ENCODE peak calls at places on chromosomes 16 and 17, in six cellular contexts. G, E, R, X, F and L are unnamed samples. For H3K9me2, the result is how much of the 10 kb centered on the place peaks cover.

GRCh38 chr17:74859439-74860228 is at the start of gene GRIN2C:
- DNase-seq in G (no peak), E (no peak), R (no peak), X (no peak), F (no peak), L (no peak)

GRCh38 chr17:76702941-76703637 is 7.7 kb downstream of the MXRA7 start:
- DNase-seq in G (no peak), E (no peak), R (no peak), X (no peak), F (no peak), L (no peak)

GRCh38 chr17:14302421-14303099 is 1.7 kb downstream of the HS3ST3B1 start:
- DNase-seq in G (peak), E (no peak), R (peak), X (peak), F (peak), L (peak)

GRCh38 chr17:59890720-59891119 is 2.0 kb downstream of the TUBD1 start:
- DNase-seq in G (no peak), E (peak), R (peak), X (no peak), F (no peak), L (no peak)

GRCh38 chr16:19532601-19533000 is 8.9 kb downstream of the CCP110 start:
- DNase-seq in G (no peak), E (no peak), R (no peak), X (no peak), F (no peak), L (no peak)

GRCh38 chr16:89092013-89092412 is 1.6 kb upstream of the ACSF3 start:
- DNase-seq in G (no peak), E (no peak), R (no peak), X (no peak), F (no peak), L (no peak)

GRCh38 chr17:35872581-35872980 is 3.9 kb upstream of the HEATR9 start:
- DNase-seq in G (no peak), E (no peak), R (no peak), X (no peak), F (no peak), L (no peak)

GRCh38 chr17:58352843-58353719 is 1.1 kb upstream of the SUPT4H1 start:
- DNase-seq in G (peak), E (no peak), R (peak), X (peak), F (no peak), L (peak)

GRCh38 chr16:74304164-74304834 is 7.7 kb downstream of the PSMD7 start:
- DNase-seq in G (peak), E (no peak), R (peak), X (no peak), F (no peak), L (peak)

GRCh38 chr16:54347961-54348360 is 61.4 kb upstream of the IRX3 start:
- DNase-seq in G (no peak), E (peak), R (no peak), X (no peak), F (no peak), L (no peak)

GRCh38 chr16:69859105-69859969 is 91.8 kb upstream of the CLEC18A start:
- DNase-seq in G (peak), E (peak), R (no peak), X (no peak), F (peak), L (peak)

GRCh38 chr16:48946687-48947370 is 334.8 kb downstream of the CBLN1 start:
- DNase-seq in G (no peak), E (no peak), R (no peak), X (no peak), F (no peak), L (no peak)

GRCh38 chr17:8946476-8946875 is 19.0 kb downstream of the PIK3R5 start:
- DNase-seq in G (no peak), E (no peak), R (peak), X (no peak), F (no peak), L (no peak)

GRCh38 chr17:44331249-44331760 is 6.7 kb upstream of the SLC25A39 start:
- DNase-seq in G (peak), E (peak), R (peak), X (peak), F (peak), L (peak)

GRCh38 chr16:89375021-89375420 is 115.3 kb downstream of the ANKRD11 start:
- DNase-seq in G (no peak), E (no peak), R (no peak), X (no peak), F (no peak), L (no peak)

GRCh38 chr17:40854175-40854814 is 12.7 kb downstream of the KRT12 start:
- DNase-seq in G (no peak), E (peak), R (peak), X (no peak), F (peak), L (no peak)

GRCh38 chr17:48445248-48445620 is 15.2 kb upstream of the SKAP1 start:
- DNase-seq in G (no peak), E (no peak), R (no peak), X (no peak), F (no peak), L (peak)

GRCh38 chr17:27848941-27849340 is 44.2 kb downstream of the LYRM9 start:
- DNase-seq in G (no peak), E (no peak), R (no peak), X (no peak), F (no peak), L (no peak)

GRCh38 chr16:12462690-12463646 is 340.7 kb downstream of the CPPED1 start:
- DNase-seq in G (no peak), E (no peak), R (peak), X (no peak), F (no peak), L (no peak)

GRCh38 chr17:44417553-44417952 is 28.1 kb upstream of the ITGA2B start:
- DNase-seq in G (no peak), E (peak), R (peak), X (no peak), F (peak), L (no peak)

GRCh38 chr16:23514381-23515152 is 4.3 kb upstream of the GGA2 start:
- DNase-seq in G (no peak), E (no peak), R (no peak), X (no peak), F (no peak), L (no peak)

GRCh38 chr17:46841561-46842379 is 9.6 kb upstream of the WNT9B start:
- DNase-seq in G (peak), E (no peak), R (peak), X (no peak), F (no peak), L (no peak)

GRCh38 chr17:64130559-64131001 is 636 bp upstream of the ERN1 start:
- DNase-seq in G (no peak), E (no peak), R (peak), X (no peak), F (no peak), L (no peak)

GRCh38 chr17:34578016-34578415 is 1.4 kb upstream of the TMEM132E start:
- DNase-seq in G (peak), E (no peak), R (no peak), X (no peak), F (no peak), L (no peak)

GRCh38 chr16:9348912-9349311 is 257.5 kb downstream of the HAPSTR1 start:
- DNase-seq in G (no peak), E (no peak), R (no peak), X (no peak), F (no peak), L (no peak)

GRCh38 chr16:80556481-80556880 is 15.7 kb downstream of the DYNLRB2 start:
- DNase-seq in G (no peak), E (no peak), R (no peak), X (no peak), F (no peak), L (no peak)

GRCh38 chr16:75559564-75560372 is 3.7 kb upstream of the TMEM231 start:
- DNase-seq in G (peak), E (no peak), R (peak), X (no peak), F (no peak), L (peak)

GRCh38 chr17:50269477-50270429 is 4.5 kb upstream of the TMEM92 start:
- DNase-seq in G (peak), E (peak), R (peak), X (peak), F (peak), L (peak)

GRCh38 chr17:19541445-19541844 is 7.8 kb downstream of the SLC47A1 start:
- DNase-seq in G (no peak), E (no peak), R (no peak), X (no peak), F (no peak), L (no peak)

GRCh38 chr17:65698381-65699061 is 137.1 kb upstream of the AXIN2 start:
- DNase-seq in G (peak), E (no peak), R (peak), X (no peak), F (no peak), L (no peak)

GRCh38 chr17:17122781-17123483 is 80.7 kb downstream of the MPRIP start:
- DNase-seq in G (no peak), E (no peak), R (no peak), X (no peak), F (no peak), L (peak)

DNA sequence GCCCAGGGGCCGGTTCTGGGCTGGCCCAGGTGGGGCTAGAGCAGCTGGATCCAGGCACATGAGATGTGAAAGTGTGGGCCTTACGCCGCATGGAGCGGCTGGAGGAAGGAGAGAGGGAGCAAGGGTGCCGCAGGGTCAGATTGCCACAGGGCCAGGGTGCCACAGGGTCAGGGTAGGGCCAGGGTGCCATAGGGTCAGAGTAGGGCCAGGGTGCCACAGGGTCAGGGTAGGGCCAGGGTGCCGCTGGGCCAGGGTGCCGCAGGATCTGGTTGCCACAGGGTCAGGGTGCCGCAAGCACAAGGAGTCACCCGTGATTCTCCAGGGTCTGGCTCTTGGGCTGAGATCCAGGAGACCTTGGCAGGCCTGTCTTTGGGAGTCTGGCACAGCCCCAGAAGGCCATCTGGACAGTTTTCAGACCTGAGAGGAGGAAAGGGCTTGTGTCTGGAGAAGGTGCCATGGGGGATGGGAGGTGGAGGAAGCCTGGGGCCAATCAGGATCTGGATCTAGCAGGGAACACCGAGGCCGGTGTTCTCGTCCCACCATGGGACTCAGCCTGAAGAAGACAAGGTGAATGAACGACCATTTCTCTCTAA is 13.1 kb upstream of the LASP1NB start:
- DNase-seq in G (no peak), E (no peak), R (no peak), X (no peak), F (no peak), L (no peak)
- H3K27ac ChIP-seq in G (no peak), E (no peak), R (no peak), X (no peak), F (no peak), L (no peak)

DNA sequence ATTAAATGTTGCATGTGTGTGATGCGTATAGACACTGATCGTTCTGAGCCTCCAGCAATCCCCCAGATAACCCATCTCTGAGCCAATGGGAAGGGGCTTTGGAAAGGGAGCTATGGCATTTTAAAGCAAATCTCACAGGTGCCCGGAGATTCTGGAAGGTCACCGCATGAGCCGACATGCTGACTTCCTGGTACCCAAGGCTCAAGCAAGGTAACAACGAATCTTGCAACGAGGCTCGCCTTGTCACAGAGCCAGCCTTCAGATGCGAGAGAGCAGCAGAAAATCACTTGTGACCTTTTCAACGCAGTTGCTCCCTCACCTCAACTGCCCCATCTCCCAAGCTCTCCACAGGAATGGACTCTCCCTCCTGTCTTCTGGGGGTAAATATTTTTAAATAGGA is 154.8 kb upstream of the CDH5 start:
- DNase-seq in G (no peak), E (no peak), R (no peak), X (no peak), F (no peak), L (peak)
- H3K9me2 ChIP-seq in G (under half), E (under half), R (under half), X (under half), F (under half), L (under half)

DNA sequence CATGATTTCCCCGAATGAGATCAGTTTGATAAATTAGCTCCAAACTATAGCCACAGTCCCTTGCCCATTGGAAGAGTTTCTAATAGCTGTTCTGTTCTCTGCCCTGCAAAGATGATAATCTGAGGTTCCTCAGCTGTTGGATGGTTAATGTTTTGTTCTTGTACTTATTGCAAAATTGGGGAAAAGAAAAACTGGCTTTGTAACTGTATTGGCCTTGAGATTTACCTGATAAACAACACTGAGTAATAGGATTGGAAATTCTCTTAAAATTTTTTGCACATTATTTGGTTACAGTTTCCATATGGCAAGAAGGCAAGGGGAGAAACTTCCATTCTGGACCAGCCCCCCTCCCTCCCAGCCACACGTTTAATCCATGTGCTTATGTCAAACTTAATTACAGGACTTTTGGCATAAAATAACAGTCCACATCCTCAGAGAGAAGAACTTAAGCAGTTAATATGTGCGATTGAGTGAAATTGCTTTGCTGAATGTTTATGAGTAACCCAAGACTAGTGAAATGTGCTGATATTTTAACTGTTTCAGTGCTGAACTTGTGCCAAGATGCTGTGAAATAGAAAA is 119.1 kb upstream of the ZFHX3 start:
- DNase-seq in G (no peak), E (peak), R (no peak), X (no peak), F (no peak), L (no peak)
- H3K4me3 ChIP-seq in G (no peak), E (no peak), R (no peak), X (no peak), F (no peak), L (no peak)

GRCh38 chr17:33234930-33235685 is 58.0 kb downstream of the ASIC2 start:
- DNase-seq in G (no peak), E (no peak), R (peak), X (no peak), F (no peak), L (no peak)
- H3K27ac ChIP-seq in G (no peak), E (no peak), R (no peak), X (no peak), F (no peak), L (no peak)

GRCh38 chr16:56838622-56839337 is 26.2 kb upstream of the SLC12A3 start:
- DNase-seq in G (no peak), E (no peak), R (no peak), X (no peak), F (no peak), L (no peak)
- H3K9me2 ChIP-seq in G (under half), E (under half), R (under half), X (under half), F (under half), L (under half)

DNA sequence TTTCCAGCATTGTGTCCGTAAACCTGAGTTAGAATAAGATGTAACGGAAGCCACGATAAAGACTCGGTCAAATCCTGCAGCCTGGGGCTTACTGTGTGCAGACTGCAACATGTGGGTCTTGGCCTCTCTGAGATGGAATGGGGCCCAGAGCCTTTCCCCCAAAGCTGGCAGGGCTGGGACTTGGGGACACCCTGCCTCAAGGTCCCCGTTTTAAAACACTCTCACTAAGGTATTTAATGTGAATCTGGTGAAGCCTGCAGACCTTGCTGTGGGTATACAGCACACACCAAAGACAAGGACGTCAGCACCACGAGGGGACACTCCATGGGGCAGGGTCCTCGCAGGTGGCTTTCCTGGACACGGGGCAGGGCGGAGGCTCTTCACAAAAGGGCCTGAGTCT is 2.1 kb downstream of the NDUFAF8 start:
- DNase-seq in G (no peak), E (no peak), R (no peak), X (no peak), F (no peak), L (no peak)
- H3K4me3 ChIP-seq in G (no peak), E (no peak), R (no peak), X (no peak), F (no peak), L (peak)

DNA sequence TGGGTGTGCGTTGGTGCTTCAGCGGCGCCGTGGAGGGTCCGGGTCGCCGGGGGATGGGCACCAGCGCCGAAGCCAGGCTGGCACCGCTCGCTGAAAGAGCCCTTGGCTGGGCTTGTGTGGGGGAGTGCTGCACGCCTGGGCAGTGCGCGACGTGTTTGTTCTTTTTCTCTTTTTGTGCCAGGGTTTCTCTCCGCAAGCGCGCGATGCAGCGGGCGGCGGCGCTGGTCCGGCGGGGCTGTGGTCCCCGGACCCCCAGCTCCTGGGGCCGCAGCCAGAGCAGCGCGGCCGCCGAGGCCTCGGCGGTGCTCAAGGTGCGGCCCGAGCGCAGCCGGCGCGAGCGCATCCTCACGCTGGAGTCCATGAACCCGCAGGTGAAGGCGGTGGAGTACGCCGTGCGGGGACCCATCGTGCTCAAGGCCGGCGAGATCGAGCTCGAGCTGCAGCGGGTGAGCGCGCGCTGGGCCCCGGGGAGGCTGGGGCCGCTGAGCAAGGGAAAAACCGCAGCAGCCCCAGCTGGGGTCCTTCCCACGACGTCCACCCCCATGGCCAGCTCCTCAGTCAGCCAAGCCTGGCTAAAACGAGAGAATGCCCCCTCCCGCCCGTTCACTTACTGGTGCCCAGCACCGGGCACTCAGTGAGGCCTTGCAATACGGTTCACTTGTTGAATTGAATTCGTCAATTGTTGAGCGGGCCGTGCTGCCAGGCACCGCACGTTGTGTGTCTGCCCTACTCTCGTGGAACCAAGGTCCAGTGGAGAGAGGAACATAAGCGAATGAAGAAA is 541 bp downstream of the GPT2 start:
- DNase-seq in G (no peak), E (no peak), R (peak), X (peak), F (no peak), L (peak)
- H3K27ac ChIP-seq in G (peak), E (no peak), R (no peak), X (no peak), F (peak), L (peak)

GRCh38 chr17:3475155-3475808 is 515 bp upstream of the ASPA start:
- DNase-seq in G (no peak), E (no peak), R (peak), X (no peak), F (no peak), L (no peak)
- H3K9me2 ChIP-seq in G (under half), E (under half), R (under half), X (under half), F (under half), L (under half)